ENCODE peak calls at places on chromosomes 7 and 10, in five cellular contexts. T is prostate gland, C is SK-N-SH, R is keratinocyte, M is Peyer's patch. E is an unnamed sample.

GRCh38 chr7:51023547-51023946 is 240.9 kb upstream of the GRB10 start:
- DNase-seq in M (no peak), R (no peak), C (no peak), T (no peak), E (no peak)

GRCh38 chr10:113746188-113746950 is 5.1 kb upstream of the PLEKHS1 start:
- DNase-seq in R (no peak), C (no peak), M (no peak), T (no peak), E (no peak)

GRCh38 chr7:118573065-118573464 is 348.6 kb downstream of the ANKRD7 start:
- DNase-seq in C (peak; percentile 62), M (no peak), T (peak; percentile 5), R (no peak), E (no peak)

GRCh38 chr10:71087622-71088021 is 124.7 kb upstream of the UNC5B start:
- DNase-seq in C (no peak), T (peak; percentile 2), M (no peak), R (no peak), E (no peak)

GRCh38 chr7:3134715-3135114 is 91.0 kb upstream of the CARD11 start:
- DNase-seq in M (no peak), C (no peak), T (no peak), R (no peak), E (no peak)

GRCh38 chr7:18694911-18695310 is 199.4 kb downstream of the HDAC9 start:
- DNase-seq in C (no peak), T (no peak), R (no peak), M (no peak), E (no peak)

GRCh38 chr10:102408728-102409603 is 9.6 kb downstream of the PSD start:
- DNase-seq in C (peak; percentile 91), M (peak; percentile 35), T (no peak), R (no peak), E (peak; percentile 47)

GRCh38 chr10:49361178-49361554 is 34.7 kb downstream of the DRGX start:
- DNase-seq in C (no peak), M (no peak), R (no peak), T (no peak), E (no peak)

GRCh38 chr7:74284781-74285259 is 4.4 kb upstream of the CLIP2 start:
- DNase-seq in R (no peak), C (no peak), M (no peak), T (no peak), E (no peak)

GRCh38 chr7:42744746-42745145 is 167.1 kb downstream of the C7orf25 start:
- DNase-seq in R (no peak), T (no peak), C (no peak), M (no peak), E (no peak)

GRCh38 chr7:64494912-64495461 is 67.9 kb downstream of the ZNF680 start:
- DNase-seq in M (no peak), C (peak; percentile 73), R (no peak), T (no peak), E (no peak)

GRCh38 chr7:106866298-106867281 is 1.5 kb downstream of the PIK3CG start:
- DNase-seq in M (peak; percentile 60), C (no peak), T (no peak), R (no peak), E (no peak)

GRCh38 chr7:103141753-103142404 is 7.0 kb downstream of the NAPEPLD start:
- DNase-seq in M (no peak), R (no peak), T (no peak), C (no peak), E (no peak)
- TF ChIP-seq CTCF in M (no peak), R (no peak), T (no peak), C (no peak), E (no peak)

DNA sequence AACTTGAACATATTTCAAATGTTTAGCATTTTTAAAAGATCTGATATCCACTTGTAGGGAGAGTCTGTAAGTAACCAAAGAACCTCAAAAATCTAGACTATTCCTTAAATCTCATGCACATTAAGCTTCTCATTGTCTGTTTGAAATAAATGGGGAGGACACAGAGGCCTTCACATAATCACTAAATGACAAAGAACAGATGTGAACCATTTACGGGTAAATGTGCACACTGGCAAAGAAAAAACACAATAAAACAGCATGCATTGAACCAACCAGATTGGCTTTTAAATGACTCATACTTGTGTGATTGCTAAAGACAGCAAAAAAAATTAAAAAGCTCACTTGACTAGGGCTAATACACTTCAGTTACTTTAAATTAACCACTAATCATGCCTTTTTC is 569.0 kb upstream of the PCDH15 start:
- DNase-seq in C (peak; percentile 29), R (no peak), M (no peak), T (no peak), E (no peak)
- H3K27ac ChIP-seq in C (peak overlapping the region; percentile 47), R (no peak overlapping the region), M (no peak overlapping the region), T (no peak overlapping the region), E (no peak overlapping the region)

GRCh38 chr10:86945361-86946214 is 11.8 kb downstream of the MMRN2 start:
- DNase-seq in T (no peak), R (no peak), C (peak; percentile 68), M (no peak), E (no peak)
- H3K4me1 ChIP-seq in T (no peaks in the 10 kb centered on the region), R (no peaks in the 10 kb centered on the region), C (peaks cover 18% of the 10 kb centered on the region), M (no peaks in the 10 kb centered on the region), E (peaks cover 14% of the 10 kb centered on the region)

DNA sequence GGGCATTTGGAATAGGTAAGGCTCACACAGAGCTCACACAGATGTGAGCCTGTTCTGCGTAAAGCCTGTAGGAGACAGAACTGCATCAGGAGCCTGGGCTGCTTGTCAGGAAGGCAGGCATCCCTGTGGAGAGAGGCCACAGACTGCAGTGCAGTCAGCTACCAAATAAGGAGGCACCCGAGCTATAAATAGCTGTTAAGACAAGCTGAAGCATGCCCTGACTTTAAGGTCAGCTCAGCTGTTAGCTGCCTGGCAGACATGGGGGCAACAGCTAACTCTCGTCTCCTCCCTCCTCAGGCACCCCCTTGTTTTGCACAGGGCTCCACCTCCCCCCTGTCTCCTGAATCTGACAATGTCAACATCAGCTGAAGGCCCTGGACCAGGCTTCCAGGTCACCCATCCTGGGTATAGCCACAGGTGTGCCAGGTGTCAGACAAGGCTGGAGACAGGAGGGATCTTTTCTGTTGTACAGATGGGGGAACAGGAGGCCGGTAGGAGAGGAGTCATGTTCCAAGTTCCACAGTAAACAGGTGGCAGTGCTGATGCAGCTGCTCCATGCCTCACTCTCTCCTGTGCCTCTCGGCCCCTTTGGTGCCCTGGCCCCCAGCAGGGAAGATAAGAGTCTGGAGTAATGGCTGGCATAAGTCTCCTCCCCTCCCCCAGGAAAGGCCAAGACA is 27.6 kb upstream of the MKRN1 start:
- DNase-seq in T (peak; percentile 16), M (no peak), R (no peak), C (no peak), E (no peak)
- TF ChIP-seq CTCF in T (no peak), M (no peak), R (no peak), C (peak; percentile 15), E (no peak)

GRCh38 chr7:152854386-152854785 is 94.8 kb downstream of the ACTR3B start:
- DNase-seq in T (no peak), R (no peak), M (no peak), C (no peak), E (no peak)

GRCh38 chr7:152850420-152850819 is 90.9 kb downstream of the ACTR3B start:
- DNase-seq in R (no peak), M (no peak), C (peak; percentile 13), T (no peak), E (no peak)

GRCh38 chr7:152853236-152853635 is 93.7 kb downstream of the ACTR3B start:
- DNase-seq in C (no peak), T (no peak), R (no peak), M (no peak), E (no peak)

GRCh38 chr7:152851326-152851725 is 91.8 kb downstream of the ACTR3B start:
- DNase-seq in T (no peak), M (no peak), R (no peak), C (peak; percentile 20), E (no peak)

GRCh38 chr7:152851881-152852417 is 92.4 kb downstream of the ACTR3B start:
- DNase-seq in C (no peak), R (no peak), M (no peak), T (no peak), E (no peak)
- H3K27ac ChIP-seq in C (no peak overlapping the region), R (no peak overlapping the region), M (no peak overlapping the region), T (no peak overlapping the region), E (no peak overlapping the region)

DNA sequence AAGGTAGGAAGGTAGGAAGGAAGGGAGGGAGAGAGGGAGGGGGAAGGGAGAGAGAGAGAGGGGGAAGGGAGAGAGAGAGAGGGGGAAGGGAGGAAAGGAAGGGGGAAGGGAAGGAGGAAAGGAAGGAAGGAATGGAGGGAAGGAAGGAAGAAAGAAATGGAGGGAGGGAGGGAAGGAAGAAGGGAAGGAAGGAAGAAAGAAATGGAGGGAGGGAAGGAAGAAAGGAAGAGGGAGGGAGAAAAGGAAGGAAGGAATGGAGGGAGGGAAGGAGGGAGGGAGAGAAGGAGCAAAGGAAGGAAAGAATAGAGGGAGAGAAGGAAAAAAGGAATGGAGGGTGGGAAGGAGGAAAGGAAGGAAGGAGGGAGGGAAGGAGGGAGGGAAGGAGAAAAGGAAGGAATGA is 176.4 kb upstream of the PTER start:
- DNase-seq in M (no peak), R (no peak), C (no peak), T (no peak), E (no peak)
- H3K4me1 ChIP-seq in M (no peaks in the 10 kb centered on the region), R (no peaks in the 10 kb centered on the region), C (no peaks in the 10 kb centered on the region), T (no peaks in the 10 kb centered on the region), E (no peaks in the 10 kb centered on the region)

GRCh38 chr7:39198556-39198955 is 220.8 kb downstream of the POU6F2 start:
- DNase-seq in C (no peak), R (no peak), M (no peak), T (no peak), E (no peak)
- TF ChIP-seq CTCF in C (no peak), R (no peak), M (no peak), T (no peak), E (no peak)

GRCh38 chr7:36215017-36215621 is 62.1 kb downstream of the EEPD1 start:
- DNase-seq in C (peak; percentile 88), T (no peak), M (no peak), R (no peak), E (no peak)

GRCh38 chr7:36217211-36217960 is 64.3 kb downstream of the EEPD1 start:
- DNase-seq in R (no peak), C (no peak), T (no peak), M (no peak), E (no peak)

GRCh38 chr7:36217961-36218284 is 64.9 kb downstream of the EEPD1 start:
- DNase-seq in R (no peak), M (no peak), C (no peak), T (no peak), E (no peak)

GRCh38 chr7:36216063-36216684 is 63.1 kb downstream of the EEPD1 start:
- DNase-seq in M (no peak), C (no peak), R (no peak), T (no peak), E (no peak)

GRCh38 chr7:36214608-36215016 is 61.6 kb downstream of the EEPD1 start:
- DNase-seq in T (no peak), M (no peak), R (no peak), C (no peak), E (no peak)
- H3K27ac ChIP-seq in T (no peak overlapping the region), M (no peak overlapping the region), R (no peak overlapping the region), C (no peak overlapping the region), E (no peak overlapping the region)

E was measured in lower lobe of right lung.